ENCODE peak calls at places on chromosome 2, in five cellular contexts. One of them, this sample, is unnamed.

GRCh38 chr2:7881456-7881855 is 800.4 kb upstream of the ID2 start:
- DNase-seq in left lung: no peak
- DNase-seq in right lobe of liver: no peak
- DNase-seq in A549: no peak
- DNase-seq in BJ: no peak
- DNase-seq in this sample: no peak

GRCh38 chr2:69797836-69798465 is 31.5 kb upstream of the GMCL1 start:
- DNase-seq in left lung: no peak
- DNase-seq in BJ: no peak
- DNase-seq in A549: no peak
- DNase-seq in right lobe of liver: no peak
- DNase-seq in this sample: no peak

GRCh38 chr2:189327879-189328351 is 113.4 kb upstream of the WDR75 start:
- DNase-seq in BJ: no peak
- DNase-seq in right lobe of liver: no peak
- DNase-seq in left lung: no peak
- DNase-seq in A549: no peak
- DNase-seq in this sample: no peak

GRCh38 chr2:18630541-18630940 is 41.2 kb upstream of the NT5C1B start:
- DNase-seq in A549: no peak
- DNase-seq in left lung: no peak
- DNase-seq in BJ: no peak
- DNase-seq in right lobe of liver: no peak
- DNase-seq in this sample: no peak

GRCh38 chr2:133232556-133232955 is 335.7 kb downstream of the NCKAP5 start:
- DNase-seq in BJ: no peak
- DNase-seq in left lung: no peak
- DNase-seq in right lobe of liver: no peak
- DNase-seq in A549: no peak
- DNase-seq in this sample: no peak

GRCh38 chr2:224151680-224152310 is 112.7 kb upstream of the SERPINE2 start:
- DNase-seq in right lobe of liver: no peak
- DNase-seq in left lung: no peak
- DNase-seq in A549: no peak
- DNase-seq in BJ: no peak
- DNase-seq in this sample: no peak

GRCh38 chr2:226909836-226910235 is 74.0 kb downstream of the RHBDD1 start:
- DNase-seq in A549: no peak
- DNase-seq in right lobe of liver: no peak
- DNase-seq in BJ: no peak
- DNase-seq in left lung: no peak
- DNase-seq in this sample: no peak

GRCh38 chr2:216519154-216519762 is 20.6 kb downstream of the RPL37A start:
- DNase-seq in right lobe of liver: no peak
- DNase-seq in BJ: no peak
- DNase-seq in left lung: no peak
- DNase-seq in A549: peak; percentile 52
- DNase-seq in this sample: no peak

GRCh38 chr2:144320491-144320890 is 199.4 kb downstream of the ZEB2 start:
- DNase-seq in left lung: no peak
- DNase-seq in A549: no peak
- DNase-seq in right lobe of liver: no peak
- DNase-seq in BJ: no peak
- DNase-seq in this sample: no peak

GRCh38 chr2:231718799-231719198 is 10.5 kb downstream of the PTMA start:
- DNase-seq in BJ: no peak
- DNase-seq in left lung: no peak
- DNase-seq in right lobe of liver: no peak
- DNase-seq in A549: no peak
- DNase-seq in this sample: no peak

GRCh38 chr2:44974064-44974715 is 32.7 kb downstream of the SIX3 start:
- DNase-seq in right lobe of liver: no peak
- DNase-seq in BJ: no peak
- DNase-seq in A549: peak; percentile 79
- DNase-seq in left lung: no peak
- DNase-seq in this sample: no peak

GRCh38 chr2:157897106-157897971 is 21.2 kb upstream of the ACVR1 start:
- DNase-seq in A549: no peak
- DNase-seq in right lobe of liver: no peak
- DNase-seq in BJ: no peak
- DNase-seq in left lung: no peak
- DNase-seq in this sample: no peak

GRCh38 chr2:20419007-20419576 is 27.8 kb upstream of the RHOB start:
- DNase-seq in A549: no peak
- DNase-seq in BJ: no peak
- DNase-seq in left lung: no peak
- DNase-seq in right lobe of liver: no peak
- DNase-seq in this sample: no peak

GRCh38 chr2:183575481-183575880 is 451.2 kb downstream of the NUP35 start:
- DNase-seq in A549: no peak
- DNase-seq in left lung: no peak
- DNase-seq in BJ: no peak
- DNase-seq in right lobe of liver: no peak
- DNase-seq in this sample: no peak

GRCh38 chr2:203892207-203892606 is 24.6 kb downstream of the CTLA4 start:
- DNase-seq in right lobe of liver: no peak
- DNase-seq in A549: no peak
- DNase-seq in left lung: no peak
- DNase-seq in BJ: no peak
- DNase-seq in this sample: no peak

GRCh38 chr2:201880620-201881381 is 74.5 kb downstream of the CDK15 start:
- DNase-seq in left lung: no peak
- DNase-seq in A549: no peak
- DNase-seq in BJ: peak; percentile 62
- DNase-seq in right lobe of liver: no peak
- DNase-seq in this sample: no peak

GRCh38 chr2:33810046-33810835 is 211.1 kb upstream of the FAM98A start:
- DNase-seq in right lobe of liver: no peak
- DNase-seq in left lung: no peak
- DNase-seq in BJ: peak; percentile 92
- DNase-seq in A549: no peak
- DNase-seq in this sample: no peak

GRCh38 chr2:18074476-18074875 is 196.0 kb downstream of the KCNS3 start:
- DNase-seq in BJ: no peak
- DNase-seq in left lung: no peak
- DNase-seq in A549: no peak
- DNase-seq in right lobe of liver: no peak
- DNase-seq in this sample: no peak

GRCh38 chr2:205996156-205996555 is 89.8 kb downstream of the INO80D start:
- DNase-seq in left lung: no peak
- DNase-seq in right lobe of liver: no peak
- DNase-seq in A549: no peak
- DNase-seq in BJ: no peak
- DNase-seq in this sample: no peak

GRCh38 chr2:11674983-11675382 is 5.0 kb upstream of the NTSR2 start:
- DNase-seq in BJ: no peak
- DNase-seq in A549: no peak
- DNase-seq in right lobe of liver: no peak
- DNase-seq in left lung: no peak
- DNase-seq in this sample: no peak

GRCh38 chr2:16161768-16162490 is 221.6 kb downstream of the MYCN start:
- DNase-seq in A549: no peak
- DNase-seq in BJ: no peak
- DNase-seq in right lobe of liver: no peak
- DNase-seq in left lung: no peak
- DNase-seq in this sample: no peak

GRCh38 chr2:69034122-69034521 is 21.1 kb downstream of the ANTXR1 start:
- DNase-seq in right lobe of liver: no peak
- DNase-seq in A549: no peak
- DNase-seq in BJ: no peak
- DNase-seq in left lung: no peak
- DNase-seq in this sample: no peak

GRCh38 chr2:235180642-235181041 is 228.8 kb downstream of the SH3BP4 start:
- DNase-seq in left lung: no peak
- DNase-seq in BJ: no peak
- DNase-seq in A549: no peak
- DNase-seq in right lobe of liver: no peak
- DNase-seq in this sample: no peak
- TF ChIP-seq CTCF in left lung: no peak
- TF ChIP-seq CTCF in BJ: no peak
- TF ChIP-seq CTCF in A549: no peak
- TF ChIP-seq CTCF in right lobe of liver: no peak
- TF ChIP-seq CTCF in this sample: no peak

GRCh38 chr2:240013343-240013742 is 11.8 kb downstream of the NDUFA10 start:
- DNase-seq in right lobe of liver: no peak
- DNase-seq in A549: no peak
- DNase-seq in left lung: no peak
- DNase-seq in BJ: no peak
- DNase-seq in this sample: no peak
- TF ChIP-seq CTCF in right lobe of liver: peak; percentile 19
- TF ChIP-seq CTCF in A549: no peak
- TF ChIP-seq CTCF in left lung: peak; percentile 16
- TF ChIP-seq CTCF in BJ: peak; percentile 30
- TF ChIP-seq CTCF in this sample: peak; percentile 11

DNA sequence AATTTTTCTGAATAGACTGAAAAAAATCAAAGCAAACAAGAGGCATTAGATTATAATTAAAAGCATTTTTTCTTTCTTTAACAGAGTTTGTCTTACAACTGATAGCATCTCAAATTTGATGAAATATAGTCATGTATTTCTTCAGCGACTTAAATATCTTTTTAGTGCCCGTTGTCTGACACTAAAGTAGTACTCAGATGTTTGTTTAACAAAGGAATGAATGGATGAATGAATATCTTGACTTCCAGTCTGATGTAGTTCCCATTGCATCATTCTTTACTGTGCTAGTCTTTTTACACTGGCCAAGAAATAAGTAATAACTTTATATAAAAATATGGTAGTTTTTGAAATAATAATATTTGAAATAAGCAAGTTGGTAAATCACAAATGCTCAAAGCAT is 111.1 kb downstream of the TTC27 start:
- DNase-seq in left lung: no peak
- DNase-seq in BJ: no peak
- DNase-seq in right lobe of liver: no peak
- DNase-seq in A549: no peak
- DNase-seq in this sample: no peak
- TF ChIP-seq CTCF in left lung: no peak
- TF ChIP-seq CTCF in BJ: no peak
- TF ChIP-seq CTCF in right lobe of liver: no peak
- TF ChIP-seq CTCF in A549: no peak
- TF ChIP-seq CTCF in this sample: no peak

GRCh38 chr2:130372833-130373807 is 17.3 kb downstream of the PTPN18 start:
- DNase-seq in BJ: no peak
- DNase-seq in right lobe of liver: no peak
- DNase-seq in left lung: no peak
- DNase-seq in A549: no peak
- DNase-seq in this sample: no peak
- TF ChIP-seq CTCF in BJ: no peak
- TF ChIP-seq CTCF in right lobe of liver: no peak
- TF ChIP-seq CTCF in left lung: no peak
- TF ChIP-seq CTCF in A549: no peak
- TF ChIP-seq CTCF in this sample: peak; percentile 37

This sample was measured in CD14-positive monocyte.